ENCODE peak calls at places on chromosomes 12 and 14, in seven cellular contexts. U, M, X, Y, O, P and H are unnamed samples.

GRCh38 chr14:78697341-78697740 is 527.2 kb downstream of the NRXN3 start:
- DNase-seq in U (no peak), M (no peak), X (peak), Y (peak), O (no peak), P (no peak), H (peak)

GRCh38 chr14:26841361-26841760 is 243.5 kb upstream of the NOVA1 start:
- DNase-seq in U (no peak), M (no peak), X (no peak), Y (no peak), O (no peak), P (no peak), H (peak)

GRCh38 chr12:92573104-92573503 is 129.7 kb upstream of the PLEKHG7 start:
- DNase-seq in U (no peak), M (no peak), X (no peak), Y (no peak), O (no peak), P (no peak), H (no peak)

GRCh38 chr12:129190827-129191226 is 337.5 kb downstream of the GLT1D1 start:
- DNase-seq in U (no peak), M (no peak), X (no peak), Y (peak), O (no peak), P (no peak), H (no peak)

GRCh38 chr14:33949051-33950037 is 1.5 kb downstream of the EGLN3 start:
- DNase-seq in U (no peak), M (no peak), X (no peak), Y (no peak), O (no peak), P (peak), H (no peak)

GRCh38 chr14:37550511-37550910 is 44.5 kb downstream of the FOXA1 start:
- DNase-seq in U (no peak), M (no peak), X (peak), Y (no peak), O (no peak), P (no peak), H (peak)

GRCh38 chr12:70032076-70032475 is 207.0 kb downstream of the MYRFL start:
- DNase-seq in U (no peak), M (no peak), X (no peak), Y (no peak), O (no peak), P (no peak), H (no peak)

GRCh38 chr12:124392271-124392990 is 97.5 kb downstream of the RFLNA start:
- DNase-seq in U (peak), M (no peak), X (peak), Y (peak), O (no peak), P (no peak), H (no peak)

GRCh38 chr12:95836630-95837239 is 22.0 kb upstream of the SNRPF start:
- DNase-seq in U (no peak), M (no peak), X (peak), Y (no peak), O (no peak), P (no peak), H (peak)

GRCh38 chr14:102690509-102691286 is 86.6 kb upstream of the TRAF3 start:
- DNase-seq in U (no peak), M (no peak), X (no peak), Y (no peak), O (no peak), P (no peak), H (no peak)

GRCh38 chr12:71475280-71475679 is 35.7 kb downstream of the LGR5 start:
- DNase-seq in U (no peak), M (no peak), X (no peak), Y (no peak), O (no peak), P (peak), H (peak)

GRCh38 chr12:83826112-83826511 is 1086.5 kb downstream of the SLC6A15 start:
- DNase-seq in U (no peak), M (no peak), X (peak), Y (peak), O (no peak), P (peak), H (peak)

GRCh38 chr14:28577711-28578131 is 188.9 kb upstream of the FOXG1 start:
- DNase-seq in U (no peak), M (peak), X (no peak), Y (no peak), O (no peak), P (no peak), H (peak)

GRCh38 chr14:42011221-42011620 is 404.5 kb downstream of the LRFN5 start:
- DNase-seq in U (no peak), M (no peak), X (no peak), Y (no peak), O (no peak), P (no peak), H (no peak)

GRCh38 chr12:117439531-117440001 is 78.1 kb upstream of the NOS1 start:
- DNase-seq in U (no peak), M (no peak), X (no peak), Y (peak), O (no peak), P (no peak), H (no peak)

GRCh38 chr12:43329381-43329780 is 222.6 kb downstream of the ADAMTS20 start:
- DNase-seq in U (no peak), M (no peak), X (peak), Y (no peak), O (no peak), P (no peak), H (no peak)

GRCh38 chr14:68968051-68968450 is 11.1 kb downstream of the ACTN1 start:
- DNase-seq in U (no peak), M (no peak), X (no peak), Y (no peak), O (no peak), P (no peak), H (no peak)

GRCh38 chr14:39382463-39382862 is 49.8 kb downstream of the FBXO33 start:
- DNase-seq in U (no peak), M (no peak), X (no peak), Y (no peak), O (no peak), P (no peak), H (no peak)